ENCODE peak calls at places on chromosome 16, in ten cellular contexts. J is CD4-positive, alpha-beta T cell; H is germinal center; T is neural progenitor cell; G is EL; V is AG09319; O is posterior cingulate gyrus; I is NCI-H187 treated with DMSO at 0.1 percent for 48 hours; E is effector memory CD4-positive, alpha-beta T cell; M is kidney tubule cell. Y is an unnamed sample.

GRCh38 chr16:86789621-86790051 is 211.3 kb downstream of the FOXL1 start:
- DNase-seq in J (no peak), H (no peak), T (peak), G (peak), V (no peak), O (no peak), I (no peak), E (no peak), M (peak), Y (no peak)

GRCh38 chr16:82605076-82605475 is 21.7 kb upstream of the CDH13 start:
- DNase-seq in J (no peak), H (no peak), T (no peak), G (no peak), V (no peak), O (no peak), I (no peak), E (no peak), M (no peak), Y (no peak)

GRCh38 chr16:66026211-66026610 is 340.3 kb upstream of the CDH5 start:
- DNase-seq in J (no peak), H (no peak), T (peak), G (peak), V (no peak), O (no peak), I (no peak), E (no peak), M (peak), Y (no peak)

GRCh38 chr16:66007717-66008116 is 358.8 kb upstream of the CDH5 start:
- DNase-seq in J (no peak), H (no peak), T (peak), G (peak), V (peak), O (no peak), I (no peak), E (no peak), M (no peak), Y (no peak)

GRCh38 chr16:51271156-51271555 is 120.1 kb upstream of the SALL1 start:
- DNase-seq in J (no peak), H (no peak), T (peak), G (no peak), V (no peak), O (no peak), I (no peak), E (no peak), M (no peak), Y (no peak)

GRCh38 chr16:78624349-78624748 is 524.9 kb downstream of the WWOX start:
- DNase-seq in J (no peak), H (no peak), T (no peak), G (no peak), V (no peak), O (no peak), I (no peak), E (no peak), M (no peak), Y (no peak)

GRCh38 chr16:85422124-85422373 is 191.1 kb upstream of the GSE1 start:
- DNase-seq in J (no peak), H (no peak), T (no peak), G (no peak), V (no peak), O (peak), I (no peak), E (no peak), M (no peak), Y (no peak)

GRCh38 chr16:88940196-88941050 is 36.6 kb downstream of the CBFA2T3 start:
- DNase-seq in J (no peak), H (peak), T (peak), G (no peak), V (no peak), O (peak), I (no peak), E (no peak), M (no peak), Y (no peak)

GRCh38 chr16:89720520-89720858 is 209 bp downstream of the VPS9D1 start:
- DNase-seq in J (no peak), H (no peak), T (peak), G (peak), V (no peak), O (no peak), I (no peak), E (no peak), M (peak), Y (no peak)

GRCh38 chr16:4538067-4538385 is 547 bp downstream of the CDIP1 start:
- DNase-seq in J (no peak), H (peak), T (no peak), G (peak), V (no peak), O (no peak), I (no peak), E (no peak), M (no peak), Y (no peak)

GRCh38 chr16:27264151-27264550 is 4.4 kb downstream of the NSMCE1 start:
- DNase-seq in J (no peak), H (no peak), T (no peak), G (peak), V (no peak), O (no peak), I (no peak), E (no peak), M (peak), Y (peak)

GRCh38 chr16:83685615-83686165 is 122.1 kb upstream of the HSBP1 start:
- DNase-seq in J (no peak), H (no peak), T (no peak), G (no peak), V (no peak), O (no peak), I (no peak), E (no peak), M (no peak), Y (no peak)

GRCh38 chr16:76577003-76577402 is 299.8 kb downstream of the CNTNAP4 start:
- DNase-seq in J (no peak), H (no peak), T (no peak), G (no peak), V (no peak), O (no peak), I (no peak), E (no peak), M (no peak), Y (no peak)

GRCh38 chr16:79874391-79874790 is 273.9 kb upstream of the MAF start:
- DNase-seq in J (no peak), H (no peak), T (no peak), G (no peak), V (no peak), O (no peak), I (no peak), E (no peak), M (peak), Y (peak)

GRCh38 chr16:88454315-88455057 is 1.4 kb downstream of the ZFPM1 start:
- DNase-seq in J (peak), H (peak), T (peak), G (peak), V (no peak), O (no peak), I (no peak), E (peak), M (peak), Y (no peak)

GRCh38 chr16:16127469-16128116 is 95.7 kb downstream of the ABCC6 start:
- DNase-seq in J (peak), H (peak), T (peak), G (peak), V (peak), O (peak), I (no peak), E (peak), M (peak), Y (peak)

GRCh38 chr16:58661199-58661830 is 23.3 kb downstream of the SLC38A7 start:
- DNase-seq in J (no peak), H (peak), T (peak), G (peak), V (peak), O (no peak), I (no peak), E (no peak), M (peak), Y (peak)

GRCh38 chr16:58011652-58012051 is 10.4 kb downstream of the USB1 start:
- DNase-seq in J (no peak), H (no peak), T (no peak), G (peak), V (no peak), O (peak), I (no peak), E (no peak), M (peak), Y (peak)

GRCh38 chr16:83744521-83744981 is 63.2 kb upstream of the HSBP1 start:
- DNase-seq in J (no peak), H (peak), T (no peak), G (peak), V (no peak), O (peak), I (no peak), E (no peak), M (peak), Y (peak)

GRCh38 chr16:25073849-25074248 is 37.7 kb upstream of the LCMT1 start:
- DNase-seq in J (no peak), H (peak), T (no peak), G (no peak), V (no peak), O (no peak), I (no peak), E (no peak), M (no peak), Y (no peak)

GRCh38 chr16:27097671-27098275 is 31.0 kb downstream of the C16orf82 start:
- DNase-seq in J (no peak), H (no peak), T (no peak), G (no peak), V (peak), O (peak), I (no peak), E (no peak), M (no peak), Y (no peak)

GRCh38 chr16:27568077-27568476 is 18.1 kb downstream of the KATNIP start:
- DNase-seq in J (no peak), H (no peak), T (no peak), G (no peak), V (no peak), O (no peak), I (no peak), E (no peak), M (no peak), Y (no peak)

GRCh38 chr16:83609178-83609577 is 198.6 kb upstream of the HSBP1 start:
- DNase-seq in J (no peak), H (no peak), T (no peak), G (peak), V (no peak), O (no peak), I (no peak), E (no peak), M (no peak), Y (no peak)

GRCh38 chr16:77833906-77834599 is 45.7 kb downstream of the VAT1L start:
- DNase-seq in J (no peak), H (no peak), T (peak), G (peak), V (no peak), O (no peak), I (no peak), E (no peak), M (peak), Y (peak)

GRCh38 chr16:85347213-85347591 is 234.9 kb upstream of the CIBAR2 start:
- DNase-seq in J (no peak), H (no peak), T (peak), G (no peak), V (no peak), O (no peak), I (no peak), E (no peak), M (no peak), Y (no peak)

GRCh38 chr16:79595261-79595660 is 5.3 kb downstream of the MAF start:
- DNase-seq in J (no peak), H (no peak), T (no peak), G (no peak), V (no peak), O (no peak), I (no peak), E (no peak), M (peak), Y (peak)

GRCh38 chr16:27703545-27703944 is 153.6 kb downstream of the KATNIP start:
- DNase-seq in J (no peak), H (no peak), T (no peak), G (peak), V (no peak), O (no peak), I (no peak), E (no peak), M (no peak), Y (no peak)

GRCh38 chr16:62249069-62249468 is 212.8 kb upstream of the CDH8 start:
- DNase-seq in J (no peak), H (no peak), T (no peak), G (no peak), V (no peak), O (no peak), I (no peak), E (no peak), M (no peak), Y (no peak)

GRCh38 chr16:10862432-10862831 is 14.6 kb upstream of the CIITA start:
- DNase-seq in J (no peak), H (no peak), T (no peak), G (peak), V (peak), O (no peak), I (no peak), E (no peak), M (peak), Y (peak)

GRCh38 chr16:72500545-72500944 is 328.6 kb upstream of the PMFBP1 start:
- DNase-seq in J (no peak), H (no peak), T (no peak), G (no peak), V (no peak), O (no peak), I (no peak), E (no peak), M (no peak), Y (no peak)

GRCh38 chr16:24944206-24944605 is 71.0 kb downstream of the ARHGAP17 start:
- DNase-seq in J (no peak), H (no peak), T (no peak), G (no peak), V (no peak), O (no peak), I (no peak), E (no peak), M (no peak), Y (no peak)

GRCh38 chr16:17237350-17237944 is 233.3 kb downstream of the XYLT1 start:
- DNase-seq in J (no peak), H (no peak), T (no peak), G (no peak), V (no peak), O (no peak), I (no peak), E (no peak), M (no peak), Y (no peak)

GRCh38 chr16:14449790-14450463 is 180.1 kb downstream of the PARN start:
- DNase-seq in J (no peak), H (no peak), T (no peak), G (peak), V (no peak), O (no peak), I (no peak), E (no peak), M (peak), Y (no peak)

GRCh38 chr16:68200120-68200783 is 35.7 kb downstream of the ESRP2 start:
- DNase-seq in J (no peak), H (no peak), T (no peak), G (peak), V (no peak), O (no peak), I (no peak), E (no peak), M (no peak), Y (no peak)

GRCh38 chr16:24178496-24178895 is 77.6 kb upstream of the CACNG3 start:
- DNase-seq in J (no peak), H (no peak), T (peak), G (no peak), V (no peak), O (no peak), I (no peak), E (no peak), M (no peak), Y (no peak)